ENCODE peak calls at places on chromosomes 13 and 19, in five cellular contexts. One of them, this sample, is unnamed.

GRCh38 chr13:101631403-101631802 is 178.9 kb downstream of the ITGBL1 start:
- DNase-seq in heart right ventricle: no peak
- DNase-seq in ascending aorta: no peak
- DNase-seq in testis: no peak
- DNase-seq in astrocyte of the spinal cord: no peak
- DNase-seq in this sample: no peak

GRCh38 chr13:20258208-20258962 is 26.3 kb upstream of the GJB6 start:
- DNase-seq in astrocyte of the spinal cord: no peak
- DNase-seq in ascending aorta: no peak
- DNase-seq in heart right ventricle: no peak
- DNase-seq in testis: peak
- DNase-seq in this sample: no peak

GRCh38 chr19:15466851-15467733 is 2.7 kb upstream of the RASAL3 start:
- DNase-seq in testis: no peak
- DNase-seq in astrocyte of the spinal cord: peak
- DNase-seq in heart right ventricle: no peak
- DNase-seq in ascending aorta: no peak
- DNase-seq in this sample: peak

GRCh38 chr13:112198611-112199010 is 131.7 kb downstream of the SOX1 start:
- DNase-seq in heart right ventricle: no peak
- DNase-seq in testis: no peak
- DNase-seq in ascending aorta: no peak
- DNase-seq in astrocyte of the spinal cord: no peak
- DNase-seq in this sample: no peak

GRCh38 chr13:108315273-108315672 is 45.8 kb downstream of the TNFSF13B start:
- DNase-seq in astrocyte of the spinal cord: no peak
- DNase-seq in heart right ventricle: no peak
- DNase-seq in ascending aorta: no peak
- DNase-seq in testis: no peak
- DNase-seq in this sample: no peak

GRCh38 chr13:33751151-33751550 is 66.8 kb upstream of the RFC3 start:
- DNase-seq in testis: no peak
- DNase-seq in ascending aorta: no peak
- DNase-seq in heart right ventricle: no peak
- DNase-seq in astrocyte of the spinal cord: peak
- DNase-seq in this sample: peak

GRCh38 chr19:35266904-35267817 is 1.6 kb upstream of the USF2 start:
- DNase-seq in heart right ventricle: peak
- DNase-seq in testis: peak
- DNase-seq in astrocyte of the spinal cord: no peak
- DNase-seq in ascending aorta: peak
- DNase-seq in this sample: peak

GRCh38 chr13:33213024-33213795 is 72.3 kb downstream of the STARD13 start:
- DNase-seq in ascending aorta: no peak
- DNase-seq in astrocyte of the spinal cord: peak
- DNase-seq in testis: no peak
- DNase-seq in heart right ventricle: no peak
- DNase-seq in this sample: no peak

DNA sequence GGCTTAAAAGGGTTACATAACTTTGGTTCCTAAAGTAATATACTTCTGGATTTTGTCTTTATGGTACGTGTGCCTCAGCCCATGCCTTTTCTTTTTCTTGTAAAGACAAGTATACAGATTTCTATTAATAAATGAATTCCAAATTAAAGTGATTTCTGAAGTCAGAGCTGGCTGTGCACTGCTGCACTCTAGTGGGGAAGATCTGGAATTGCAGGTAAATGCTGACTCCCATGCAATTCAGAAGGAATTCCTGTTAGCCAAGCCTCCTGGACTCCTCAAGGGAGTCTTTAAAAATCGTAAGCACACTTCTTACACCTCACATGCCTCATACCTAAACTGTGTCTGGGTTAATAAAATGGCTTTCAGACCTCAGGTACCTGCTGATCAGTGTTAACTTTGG is 118.4 kb upstream of the SLC7A1 start:
- DNase-seq in heart right ventricle: no peak
- DNase-seq in testis: no peak
- DNase-seq in ascending aorta: no peak
- DNase-seq in astrocyte of the spinal cord: peak
- DNase-seq in this sample: no peak
- TF ChIP-seq CTCF in heart right ventricle: no peak
- TF ChIP-seq CTCF in testis: peak
- TF ChIP-seq CTCF in ascending aorta: peak
- TF ChIP-seq CTCF in astrocyte of the spinal cord: peak
- TF ChIP-seq CTCF in this sample: peak

GRCh38 chr13:98676239-98676638 is 76.2 kb downstream of the SLC15A1 start:
- DNase-seq in astrocyte of the spinal cord: no peak
- DNase-seq in ascending aorta: no peak
- DNase-seq in testis: no peak
- DNase-seq in heart right ventricle: no peak
- DNase-seq in this sample: no peak
- H3K4me3 ChIP-seq in astrocyte of the spinal cord: no peak
- H3K4me3 ChIP-seq in ascending aorta: no peak
- H3K4me3 ChIP-seq in testis: no peak
- H3K4me3 ChIP-seq in heart right ventricle: no peak
- H3K4me3 ChIP-seq in this sample: no peak

DNA sequence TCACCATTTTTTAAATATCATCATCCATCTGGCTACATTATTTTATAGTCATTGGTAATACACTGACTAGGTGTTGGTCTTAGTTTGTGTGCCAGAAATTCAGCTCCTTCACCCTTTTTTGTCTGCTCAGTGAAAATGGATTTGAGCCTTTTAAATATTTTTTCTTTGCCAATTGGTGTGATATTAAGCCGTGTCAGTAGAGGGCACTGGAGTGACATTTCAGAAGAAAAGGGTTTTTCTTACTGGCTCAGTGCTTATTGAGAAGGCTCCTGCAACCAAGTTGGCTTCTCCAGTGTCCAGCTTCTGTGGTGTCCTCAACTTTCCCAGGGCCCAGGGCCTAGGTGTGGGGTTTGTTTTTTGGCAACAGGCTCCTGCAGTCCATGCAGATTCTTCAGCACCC is 546.6 kb downstream of the DACH1 start:
- DNase-seq in ascending aorta: no peak
- DNase-seq in astrocyte of the spinal cord: peak
- DNase-seq in heart right ventricle: no peak
- DNase-seq in testis: no peak
- DNase-seq in this sample: no peak
- TF ChIP-seq CTCF in ascending aorta: no peak
- TF ChIP-seq CTCF in astrocyte of the spinal cord: peak
- TF ChIP-seq CTCF in heart right ventricle: no peak
- TF ChIP-seq CTCF in testis: peak
- TF ChIP-seq CTCF in this sample: no peak

GRCh38 chr19:18699403-18700054 is 16.0 kb downstream of the CRTC1 start:
- DNase-seq in heart right ventricle: no peak
- DNase-seq in astrocyte of the spinal cord: no peak
- DNase-seq in testis: no peak
- DNase-seq in ascending aorta: no peak
- DNase-seq in this sample: no peak
- H3K4me3 ChIP-seq in heart right ventricle: no peak
- H3K4me3 ChIP-seq in astrocyte of the spinal cord: no peak
- H3K4me3 ChIP-seq in testis: no peak
- H3K4me3 ChIP-seq in ascending aorta: no peak
- H3K4me3 ChIP-seq in this sample: no peak

GRCh38 chr13:97911311-97912138 is 42.0 kb upstream of the IPO5 start:
- DNase-seq in testis: no peak
- DNase-seq in heart right ventricle: no peak
- DNase-seq in ascending aorta: no peak
- DNase-seq in astrocyte of the spinal cord: peak
- DNase-seq in this sample: peak
- TF ChIP-seq CTCF in testis: no peak
- TF ChIP-seq CTCF in heart right ventricle: peak
- TF ChIP-seq CTCF in ascending aorta: no peak
- TF ChIP-seq CTCF in astrocyte of the spinal cord: peak
- TF ChIP-seq CTCF in this sample: peak

DNA sequence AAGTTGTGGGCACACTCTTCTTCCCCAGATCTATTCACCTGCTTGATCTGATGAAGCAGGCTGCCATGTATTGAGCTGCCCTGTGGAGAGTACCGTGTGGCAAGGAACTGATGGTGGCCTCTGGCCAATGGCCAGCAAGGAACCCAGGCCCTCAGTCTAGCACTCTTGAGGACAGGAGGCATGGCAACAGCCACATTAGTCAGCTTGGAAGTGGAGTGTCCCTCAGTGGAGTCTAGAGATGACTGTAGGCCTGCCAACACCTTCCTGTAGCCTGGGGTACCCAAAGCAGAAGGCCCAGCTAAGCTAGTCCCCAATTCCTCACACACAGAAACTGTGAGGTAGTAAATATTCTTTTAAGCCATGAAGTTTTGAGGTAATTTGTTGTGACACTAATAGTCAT is 412.5 kb downstream of the DACH1 start:
- DNase-seq in heart right ventricle: no peak
- DNase-seq in testis: no peak
- DNase-seq in astrocyte of the spinal cord: no peak
- DNase-seq in ascending aorta: no peak
- DNase-seq in this sample: no peak
- H3K4me3 ChIP-seq in heart right ventricle: no peak
- H3K4me3 ChIP-seq in testis: no peak
- H3K4me3 ChIP-seq in astrocyte of the spinal cord: no peak
- H3K4me3 ChIP-seq in ascending aorta: no peak
- H3K4me3 ChIP-seq in this sample: no peak